ENCODE peak calls at places on chromosome 12, in nine cellular contexts. M, S, H, D, P, C, Z, W and V are unnamed samples. For H3K27me3, the result is how much of the 10 kb centered on the place peaks cover.

GRCh38 chr12:118582863-118583262 is 206.5 kb downstream of the SUDS3 start:
- DNase-seq in M (no peak), S (no peak), H (no peak), D (no peak), P (no peak), C (no peak), Z (no peak), W (no peak), V (no peak)

GRCh38 chr12:80121661-80122060 is 22.3 kb downstream of the OTOGL start:
- DNase-seq in M (peak), S (no peak), H (no peak), D (no peak), P (no peak), C (no peak), Z (no peak), W (no peak), V (no peak)

GRCh38 chr12:124030510-124030909 is 57.5 kb downstream of the ZNF664 start:
- DNase-seq in M (peak), S (peak), H (no peak), D (no peak), P (no peak), C (peak), Z (no peak), W (no peak), V (no peak)

GRCh38 chr12:93991882-93992415 is 156.4 kb upstream of the PLXNC1 start:
- DNase-seq in M (peak), S (no peak), H (no peak), D (no peak), P (no peak), C (no peak), Z (no peak), W (no peak), V (no peak)

GRCh38 chr12:125549171-125549570 is 483.9 kb downstream of the AACS start:
- DNase-seq in M (no peak), S (no peak), H (no peak), D (no peak), P (no peak), C (no peak), Z (no peak), W (no peak), V (no peak)

GRCh38 chr12:124094733-124095132 is 121.7 kb downstream of the ZNF664 start:
- DNase-seq in M (no peak), S (no peak), H (no peak), D (no peak), P (no peak), C (no peak), Z (no peak), W (no peak), V (no peak)

GRCh38 chr12:114975974-114976310 is 292.0 kb upstream of the TBX3 start:
- DNase-seq in M (no peak), S (no peak), H (no peak), D (no peak), P (no peak), C (no peak), Z (no peak), W (no peak), V (no peak)

GRCh38 chr12:76790564-76791552 is 26.9 kb downstream of the ZDHHC17 start:
- DNase-seq in M (peak), S (no peak), H (no peak), D (peak), P (no peak), C (peak), Z (no peak), W (no peak), V (no peak)

GRCh38 chr12:94745562-94745961 is 95.2 kb upstream of the TMCC3 start:
- DNase-seq in M (no peak), S (no peak), H (no peak), D (no peak), P (no peak), C (no peak), Z (no peak), W (no peak), V (no peak)

GRCh38 chr12:66195242-66195641 is 6.2 kb downstream of the IRAK3 start:
- DNase-seq in M (no peak), S (peak), H (peak), D (no peak), P (no peak), C (no peak), Z (no peak), W (no peak), V (no peak)

GRCh38 chr12:54016478-54016964 is 7.7 kb downstream of the HOXC8 start:
- DNase-seq in M (no peak), S (peak), H (no peak), D (no peak), P (no peak), C (no peak), Z (no peak), W (no peak), V (no peak)
- H3K27me3 ChIP-seq in M (half or more), S (half or more), H (under half), D (under half), P (under half), C (under half), Z (half or more), W (under half), V (under half)

DNA sequence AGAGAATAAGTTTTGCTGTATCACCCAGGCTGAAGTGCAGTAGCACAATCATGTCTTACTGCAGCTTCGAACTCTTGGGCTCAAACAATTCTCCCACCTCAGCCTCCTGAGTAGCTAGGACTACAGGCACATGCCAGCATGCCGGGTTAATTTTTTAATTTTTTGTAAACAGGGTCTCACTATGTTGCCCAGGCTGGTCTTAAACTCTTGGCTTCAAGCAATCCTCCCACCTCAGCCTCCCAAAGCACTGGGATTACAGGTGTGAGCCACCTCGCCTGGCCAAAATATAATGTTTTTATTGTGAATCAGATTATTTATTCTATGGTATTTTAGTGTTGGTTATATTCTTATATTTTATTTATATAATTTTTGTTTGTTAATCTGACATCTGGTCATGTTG is 3.8 kb upstream of the ZNF740 start:
- DNase-seq in M (no peak), S (no peak), H (no peak), D (no peak), P (no peak), C (no peak), Z (no peak), W (no peak), V (no peak)
- H3K27me3 ChIP-seq in M (under half), S (under half), H (under half), D (under half), P (under half), C (under half), Z (under half), W (under half), V (under half)

GRCh38 chr12:53948650-53949593 is 5.8 kb upstream of the HOXC12 start:
- DNase-seq in M (no peak), S (peak), H (no peak), D (no peak), P (no peak), C (peak), Z (no peak), W (no peak), V (no peak)
- H3K27me3 ChIP-seq in M (half or more), S (half or more), H (half or more), D (under half), P (half or more), C (under half), Z (half or more), W (half or more), V (under half)

DNA sequence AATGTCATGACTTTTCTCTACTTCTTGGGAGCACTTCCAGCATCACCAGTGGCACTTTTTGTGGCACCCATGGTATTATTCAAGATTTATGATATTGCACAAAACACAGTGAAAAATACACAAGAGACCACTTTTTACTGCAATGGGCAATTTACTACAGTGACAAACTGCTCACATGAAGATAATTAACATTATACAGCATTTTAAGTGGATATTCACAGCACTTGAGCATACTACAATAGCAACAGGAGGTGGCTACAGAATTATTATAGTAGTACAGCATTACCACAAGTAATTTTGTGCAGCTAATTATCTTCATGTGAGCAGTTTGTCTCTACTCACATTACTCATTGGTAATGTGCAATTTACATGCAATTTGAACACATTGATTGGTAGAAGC is 18.3 kb downstream of the IL26 start:
- DNase-seq in M (no peak), S (no peak), H (no peak), D (no peak), P (no peak), C (no peak), Z (no peak), W (no peak), V (no peak)
- H3K27me3 ChIP-seq in M (under half), S (under half), H (under half), D (under half), P (under half), C (under half), Z (under half), W (under half), V (under half)

GRCh38 chr12:129615001-129615400 is 288.8 kb downstream of the TMEM132D start:
- DNase-seq in M (no peak), S (no peak), H (no peak), D (no peak), P (no peak), C (no peak), Z (no peak), W (no peak), V (no peak)
- H3K27me3 ChIP-seq in M (under half), S (under half), H (under half), D (under half), P (under half), C (under half), Z (under half), W (under half), V (under half)

GRCh38 chr12:59698599-59698998 is 102.8 kb downstream of the SLC16A7 start:
- DNase-seq in M (peak), S (no peak), H (no peak), D (no peak), P (no peak), C (no peak), Z (no peak), W (no peak), V (no peak)
- H3K27me3 ChIP-seq in M (under half), S (under half), H (under half), D (under half), P (under half), C (under half), Z (under half), W (under half), V (under half)

GRCh38 chr12:54159549-54159948 is 29.2 kb downstream of the SMUG1 start:
- DNase-seq in M (no peak), S (no peak), H (no peak), D (no peak), P (no peak), C (no peak), Z (no peak), W (no peak), V (no peak)

GRCh38 chr12:54158581-54158980 is 30.2 kb downstream of the SMUG1 start:
- DNase-seq in M (no peak), S (no peak), H (no peak), D (no peak), P (no peak), C (no peak), Z (no peak), W (no peak), V (no peak)

GRCh38 chr12:54159140-54159539 is 29.6 kb downstream of the SMUG1 start:
- DNase-seq in M (peak), S (peak), H (peak), D (no peak), P (no peak), C (peak), Z (no peak), W (no peak), V (peak)

GRCh38 chr12:54160807-54161480 is 27.8 kb downstream of the SMUG1 start:
- DNase-seq in M (no peak), S (no peak), H (no peak), D (no peak), P (no peak), C (no peak), Z (no peak), W (no peak), V (no peak)

DNA sequence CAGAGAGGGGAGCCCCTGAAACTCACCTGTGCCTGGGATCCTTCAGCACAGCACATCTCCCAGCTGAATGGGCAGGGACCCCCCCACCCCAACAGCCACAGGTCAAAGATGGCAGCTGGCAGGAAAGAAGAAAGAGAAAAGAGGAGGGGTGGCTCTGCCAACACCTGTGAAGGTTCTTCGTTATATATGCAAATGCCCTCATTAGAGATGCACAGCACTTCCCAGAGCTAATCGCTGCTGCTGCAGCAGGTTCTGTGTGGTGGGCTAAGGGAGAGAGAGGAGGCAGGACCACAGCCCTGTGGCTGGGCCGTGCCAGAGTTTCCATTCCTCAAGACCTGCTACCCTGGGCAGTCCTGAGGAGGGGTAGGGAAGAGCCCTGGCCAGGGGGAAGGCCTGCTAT is 28.7 kb downstream of the SMUG1 start:
- DNase-seq in M (no peak), S (no peak), H (no peak), D (no peak), P (no peak), C (no peak), Z (no peak), W (no peak), V (no peak)
- H3K27me3 ChIP-seq in M (under half), S (under half), H (under half), D (under half), P (under half), C (under half), Z (under half), W (under half), V (under half)

DNA sequence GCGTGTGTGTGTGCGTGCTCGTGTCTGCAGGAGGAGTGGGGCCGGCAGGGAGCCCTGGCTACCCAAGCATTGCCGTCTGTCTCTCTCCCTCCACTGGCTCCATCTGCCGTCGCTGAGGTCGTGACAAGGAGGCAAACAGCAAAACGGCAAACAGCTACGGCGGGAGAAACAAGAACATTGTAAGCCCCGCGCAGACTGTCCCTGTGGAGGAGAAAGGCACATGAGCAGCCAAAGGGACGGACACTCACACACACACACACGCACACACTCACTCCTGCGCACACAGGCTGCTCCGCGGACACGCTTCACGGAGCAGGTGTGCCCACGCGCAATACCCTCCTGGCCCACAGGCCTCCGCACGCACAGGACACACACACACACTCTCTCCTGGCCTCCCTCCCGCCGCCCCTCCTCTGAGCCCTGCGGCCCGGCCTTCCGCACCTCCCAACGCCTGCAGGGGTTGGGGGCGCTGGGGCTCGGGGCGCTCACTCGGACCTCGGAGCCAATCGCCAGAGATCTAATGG is 905 bp downstream of the CISTR start:
- DNase-seq in M (no peak), S (peak), H (no peak), D (no peak), P (no peak), C (no peak), Z (no peak), W (peak), V (no peak)
- H3K27me3 ChIP-seq in M (half or more), S (half or more), H (under half), D (under half), P (under half), C (half or more), Z (under half), W (half or more), V (under half)

GRCh38 chr12:70365398-70365647 is 767 bp upstream of the KCNMB4 start:
- DNase-seq in M (no peak), S (peak), H (no peak), D (no peak), P (no peak), C (no peak), Z (no peak), W (no peak), V (no peak)

GRCh38 chr12:70364695-70365397 is 1.2 kb upstream of the KCNMB4 start:
- DNase-seq in M (no peak), S (no peak), H (no peak), D (no peak), P (no peak), C (no peak), Z (no peak), W (no peak), V (no peak)

GRCh38 chr12:70365648-70366518 is at the start of gene KCNMB4:
- DNase-seq in M (peak), S (peak), H (peak), D (peak), P (no peak), C (peak), Z (peak), W (peak), V (peak)

GRCh38 chr12:70366581-70367267 is 634 bp downstream of the KCNMB4 start:
- DNase-seq in M (peak), S (peak), H (peak), D (peak), P (no peak), C (peak), Z (peak), W (peak), V (peak)

GRCh38 chr12:70367268-70368141 is 1.4 kb downstream of the KCNMB4 start:
- DNase-seq in M (peak), S (no peak), H (no peak), D (no peak), P (no peak), C (no peak), Z (no peak), W (no peak), V (no peak)
- H3K27me3 ChIP-seq in M (under half), S (under half), H (under half), D (under half), P (under half), C (under half), Z (under half), W (under half), V (under half)

GRCh38 chr12:550473-551260 is 90.9 kb downstream of the B4GALNT3 start:
- DNase-seq in M (no peak), S (no peak), H (peak), D (no peak), P (no peak), C (no peak), Z (no peak), W (no peak), V (no peak)
- H3K27me3 ChIP-seq in M (under half), S (under half), H (under half), D (under half), P (under half), C (under half), Z (under half), W (under half), V (under half)